ENCODE peak calls at places on chromosome 14, in nine cellular contexts. W is GM23338, K is PC-3, Y is HCT116, L is OCI-LY7, I is SK-N-SH, R is GM23248, B is neural progenitor cell, N is MM.1S. V is an unnamed sample.

GRCh38 chr14:24891987-24892729 is 157.8 kb downstream of the STXBP6 start:
- DNase-seq in Y (no peak), I (no peak), L (no peak), N (no peak), K (no peak), R (no peak), B (no peak), W (no peak), V (no peak)

GRCh38 chr14:78232666-78233065 is 62.5 kb downstream of the NRXN3 start:
- DNase-seq in W (no peak), L (no peak), N (no peak), K (no peak), R (no peak), B (no peak), Y (no peak), I (no peak), V (no peak)

GRCh38 chr14:63486729-63487128 is 56.4 kb downstream of the PPP2R5E start:
- DNase-seq in R (no peak), K (no peak), L (no peak), Y (no peak), N (no peak), I (no peak), B (no peak), W (no peak), V (no peak)

GRCh38 chr14:76486251-76486743 is 110.4 kb downstream of the ESRRB start:
- DNase-seq in Y (no peak), N (no peak), I (peak; percentile 73), W (no peak), L (no peak), R (no peak), K (no peak), B (no peak), V (no peak)

GRCh38 chr14:72142328-72142727 is 210.1 kb downstream of the RGS6 start:
- DNase-seq in N (no peak), L (no peak), B (no peak), Y (no peak), K (no peak), W (no peak), R (no peak), I (no peak), V (no peak)

GRCh38 chr14:80387563-80387981 is 176.3 kb upstream of the DIO2 start:
- DNase-seq in L (no peak), W (no peak), B (no peak), K (no peak), R (no peak), I (no peak), N (no peak), Y (no peak), V (no peak)

GRCh38 chr14:103385994-103386491 is 828 bp downstream of the MARK3 start:
- DNase-seq in L (peak; percentile 50), I (peak; percentile 36), W (peak; percentile 42), N (peak; percentile 8), B (peak; percentile 58), Y (no peak), K (peak; percentile 17), R (peak; percentile 78), V (peak; percentile 49)

GRCh38 chr14:22561661-22562579 is 27.1 kb downstream of the DAD1 start:
- DNase-seq in Y (no peak), I (no peak), N (no peak), L (peak; percentile 55), R (no peak), K (no peak), B (no peak), W (no peak), V (no peak)

DNA sequence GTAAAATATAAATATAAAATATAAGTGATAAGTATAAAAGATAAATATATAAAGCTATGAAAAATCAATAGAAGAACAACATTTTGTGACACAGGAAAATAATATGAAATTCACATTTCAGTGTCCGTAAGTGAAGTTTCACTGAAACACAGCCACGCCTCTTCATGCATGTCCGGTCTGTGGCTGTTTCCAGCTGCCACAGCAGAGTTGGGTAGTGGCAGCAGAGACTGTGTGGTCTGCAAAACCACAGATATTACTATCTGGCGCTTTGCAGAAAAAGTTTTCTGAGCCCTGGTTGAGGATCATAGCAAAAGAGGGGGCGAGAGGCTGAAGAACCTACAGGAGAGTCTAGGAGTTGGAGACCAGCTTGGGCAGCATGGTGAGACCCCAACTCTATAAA is 777 bp downstream of the SERPINA4 start:
- DNase-seq in W (no peak), N (peak; percentile 9), K (no peak), I (no peak), Y (no peak), L (no peak), B (no peak), R (no peak), V (no peak)
- TF ChIP-seq EZH2phosphoT487 in W (no peak), N (no peak), K (no peak), I (no peak), Y (no peak), L (no peak), B (no peak), R (no peak), V (no peak)

GRCh38 chr14:61343991-61344405 is 22.6 kb downstream of the PRKCH start:
- DNase-seq in W (no peak), K (no peak), I (no peak), B (no peak), Y (no peak), N (no peak), L (no peak), R (no peak), V (no peak)

GRCh38 chr14:61342486-61342885 is 21.1 kb downstream of the PRKCH start:
- DNase-seq in B (no peak), N (no peak), Y (no peak), R (no peak), W (no peak), K (no peak), L (no peak), I (no peak), V (no peak)

GRCh38 chr14:61344437-61345143 is 23.2 kb downstream of the PRKCH start:
- DNase-seq in I (no peak), N (no peak), K (no peak), R (no peak), Y (no peak), W (no peak), L (no peak), B (no peak), V (no peak)

GRCh38 chr14:61342941-61343340 is 21.6 kb downstream of the PRKCH start:
- DNase-seq in W (no peak), I (no peak), K (no peak), R (no peak), N (no peak), Y (no peak), L (no peak), B (no peak), V (no peak)

DNA sequence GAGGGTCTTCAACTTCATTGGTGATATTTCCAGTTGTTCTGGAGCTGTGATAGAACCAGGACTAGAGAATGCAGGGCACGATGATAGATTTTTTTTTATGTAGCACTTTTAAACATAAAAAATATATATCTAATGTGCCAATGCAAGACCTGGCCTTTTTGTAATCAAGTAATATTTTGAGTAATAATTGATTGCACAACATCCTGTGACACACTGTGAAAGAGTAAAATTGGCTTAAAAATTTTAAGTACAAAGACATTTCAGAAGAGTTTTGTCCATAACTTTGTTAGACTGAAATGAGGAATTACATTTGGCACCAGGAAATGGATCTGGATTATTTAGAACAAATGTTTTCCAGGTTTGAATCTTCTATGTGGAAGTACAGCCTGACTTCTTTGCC is 22.1 kb downstream of the PRKCH start:
- DNase-seq in I (no peak), L (no peak), K (peak; percentile 16), R (peak; percentile 29), N (no peak), W (no peak), Y (no peak), B (no peak), V (no peak)
- H4K20me1 ChIP-seq in I (no peaks in the 10 kb centered on the region), L (no peaks in the 10 kb centered on the region), K (no peaks in the 10 kb centered on the region), R (no peaks in the 10 kb centered on the region), N (no peaks in the 10 kb centered on the region), W (no peaks in the 10 kb centered on the region), Y (no peaks in the 10 kb centered on the region), B (no peaks in the 10 kb centered on the region), V (no peaks in the 10 kb centered on the region)

GRCh38 chr14:74975059-74975810 is 19.8 kb upstream of the PGF start:
- DNase-seq in I (no peak), L (no peak), K (no peak), Y (no peak), R (no peak), B (no peak), W (no peak), N (no peak), V (no peak)

GRCh38 chr14:74974364-74975058 is 19.1 kb upstream of the PGF start:
- DNase-seq in L (no peak), R (no peak), B (peak; percentile 58), K (no peak), N (no peak), I (no peak), W (peak; percentile 76), Y (no peak), V (no peak)

GRCh38 chr14:74973905-74974363 is 18.5 kb upstream of the PGF start:
- DNase-seq in R (no peak), I (no peak), L (no peak), N (no peak), Y (no peak), W (no peak), K (no peak), B (no peak), V (no peak)

GRCh38 chr14:74976264-74977113 is 21.1 kb upstream of the PGF start:
- DNase-seq in Y (no peak), W (no peak), I (no peak), R (no peak), K (no peak), N (no peak), B (no peak), L (no peak), V (no peak)

GRCh38 chr14:74973003-74973614 is 17.7 kb upstream of the PGF start:
- DNase-seq in W (no peak), B (no peak), N (peak; percentile 7), I (peak; percentile 47), R (no peak), L (peak; percentile 62), Y (no peak), K (no peak), V (no peak)
- H3K27ac ChIP-seq in W (no peak overlapping the region), B (no peak overlapping the region), N (no peak overlapping the region), I (peak overlapping the region; percentile 31), R (no peak overlapping the region), L (no peak overlapping the region), Y (no peak overlapping the region), K (no peak overlapping the region), V (no peak overlapping the region)

GRCh38 chr14:65821224-65821753 is 408.8 kb downstream of the FUT8 start:
- DNase-seq in R (no peak), Y (no peak), N (no peak), I (no peak), B (no peak), K (no peak), L (no peak), W (no peak), V (no peak)

GRCh38 chr14:65824285-65824977 is 411.9 kb downstream of the FUT8 start:
- DNase-seq in K (peak; percentile 81), I (peak; percentile 70), Y (peak; percentile 56), B (peak; percentile 79), W (peak; percentile 83), R (peak; percentile 71), N (peak; percentile 40), L (peak; percentile 72), V (peak; percentile 85)

GRCh38 chr14:65815127-65815526 is 402.6 kb downstream of the FUT8 start:
- DNase-seq in L (no peak), N (no peak), Y (no peak), K (no peak), I (no peak), R (no peak), B (no peak), W (no peak), V (no peak)

GRCh38 chr14:65817011-65817410 is 404.5 kb downstream of the FUT8 start:
- DNase-seq in Y (no peak), R (no peak), I (no peak), B (no peak), N (no peak), W (no peak), L (no peak), K (peak; percentile 6), V (no peak)

GRCh38 chr14:65819567-65819966 is 407.0 kb downstream of the FUT8 start:
- DNase-seq in I (no peak), L (no peak), K (no peak), R (no peak), W (no peak), Y (no peak), B (no peak), N (no peak), V (no peak)
- TF ChIP-seq EZH2phosphoT487 in I (no peak), L (no peak), K (no peak), R (no peak), W (no peak), Y (no peak), B (no peak), N (no peak), V (no peak)